ENCODE peak calls at places on chromosomes 6 and 20, in eight cellular contexts. K is ovary, E is left ventricle myocardium inferior, G is mesothelial cell of epicardium, L is AG04450, C is GM10248, R is upper lobe of right lung, I is OCI-LY7. D is an unnamed sample.

GRCh38 chr6:76992553-76992952 is 470.7 kb downstream of the HTR1B start:
- DNase-seq in K (no peak), C (no peak), G (no peak), E (no peak), R (no peak), I (no peak), L (no peak), D (no peak)

GRCh38 chr6:26305097-26305841 is 59.7 kb upstream of the BTN3A2 start:
- DNase-seq in L (no peak), R (no peak), I (peak), C (peak), E (no peak), K (peak), G (peak), D (no peak)

GRCh38 chr6:148146717-148147116 is 195.9 kb upstream of the SASH1 start:
- DNase-seq in E (no peak), K (no peak), I (peak), G (no peak), C (no peak), L (no peak), R (no peak), D (no peak)

GRCh38 chr6:105272783-105273182 is 93.0 kb upstream of the POPDC3 start:
- DNase-seq in E (no peak), R (peak), C (no peak), I (no peak), K (no peak), L (no peak), G (no peak), D (no peak)

GRCh38 chr20:1830240-1830639 is 65.0 kb upstream of the SIRPA start:
- DNase-seq in R (no peak), E (peak), C (no peak), I (no peak), G (peak), L (peak), K (peak), D (no peak)

GRCh38 chr20:7859371-7859802 is 80.9 kb downstream of the HAO1 start:
- DNase-seq in I (peak), G (no peak), E (no peak), R (no peak), C (peak), L (no peak), K (no peak), D (no peak)

GRCh38 chr6:157762636-157763035 is 60.4 kb upstream of the SNX9 start:
- DNase-seq in L (no peak), I (peak), G (no peak), E (no peak), C (no peak), K (no peak), R (no peak), D (no peak)

GRCh38 chr20:63099426-63100267 is 92.9 kb upstream of the BHLHE23 start:
- DNase-seq in I (no peak), E (peak), K (no peak), C (no peak), R (peak), G (no peak), L (no peak), D (no peak)

GRCh38 chr6:52909531-52909930 is at the start of gene GSTA3:
- DNase-seq in I (no peak), L (no peak), E (no peak), K (no peak), C (no peak), R (no peak), G (no peak), D (no peak)

GRCh38 chr6:127554435-127555006 is 22.5 kb upstream of the C6orf58 start:
- DNase-seq in G (no peak), L (no peak), I (peak), R (no peak), E (no peak), K (no peak), C (no peak), D (no peak)

GRCh38 chr20:50731055-50731929 is at the start of gene PARD6B:
- DNase-seq in R (peak), I (peak), L (peak), C (peak), K (peak), E (peak), G (peak), D (no peak)

GRCh38 chr6:152981989-152982767 is 663 bp downstream of the FBXO5 start:
- DNase-seq in L (no peak), I (peak), C (peak), E (no peak), K (peak), R (peak), G (no peak), D (no peak)

GRCh38 chr6:136038531-136038930 is 187.0 kb downstream of the PDE7B start:
- DNase-seq in I (no peak), G (no peak), R (no peak), K (no peak), L (no peak), E (no peak), C (no peak), D (no peak)

GRCh38 chr6:130913119-130913518 is 85.9 kb downstream of the SMLR1 start:
- DNase-seq in C (peak), I (no peak), G (no peak), L (no peak), R (no peak), K (no peak), E (no peak), D (no peak)

GRCh38 chr6:111573892-111574800 is 31.5 kb downstream of the TRAF3IP2 start:
- DNase-seq in E (no peak), I (no peak), K (no peak), L (peak), G (no peak), C (no peak), R (no peak), D (no peak)

DNA sequence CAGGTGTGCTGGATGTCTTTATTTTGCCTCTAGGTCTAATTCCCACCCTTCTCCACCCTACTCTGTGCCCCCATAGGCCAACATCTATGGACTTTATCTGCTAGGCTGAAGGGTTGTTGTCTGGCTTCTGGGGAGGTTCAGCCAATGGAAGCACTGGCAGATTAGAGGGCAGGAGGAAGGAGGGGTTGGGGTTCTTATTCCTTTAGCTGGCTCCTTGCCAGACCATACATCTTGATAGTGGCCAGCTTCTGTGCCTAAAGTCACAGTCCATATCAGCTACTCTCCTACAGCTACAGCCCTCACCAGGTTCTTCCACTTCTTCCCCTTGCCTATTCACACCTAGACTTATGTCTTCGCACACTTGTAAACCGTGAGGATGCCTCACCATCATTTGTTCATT is 41.1 kb downstream of the ROS1 start:
- DNase-seq in L (no peak), I (no peak), K (no peak), E (no peak), G (no peak), R (no peak), C (no peak), D (no peak)
- TF ChIP-seq CTCF in L (no peak), I (no peak), K (no peak), E (no peak), G (no peak), R (no peak), C (no peak), D (no peak)

GRCh38 chr6:44246663-44247337 is at the start of gene HSP90AB1:
- DNase-seq in G (peak), I (peak), L (peak), K (peak), C (peak), R (peak), E (peak), D (peak)

GRCh38 chr6:44247338-44248302 is 719 bp downstream of the HSP90AB1 start:
- DNase-seq in R (peak), K (peak), C (no peak), G (peak), I (peak), E (peak), L (no peak), D (no peak)

GRCh38 chr6:44245391-44245911 is 1.4 kb upstream of the HSP90AB1 start:
- DNase-seq in G (no peak), K (no peak), R (no peak), L (no peak), I (no peak), C (no peak), E (no peak), D (no peak)

GRCh38 chr6:44248579-44248978 is 1.7 kb downstream of the HSP90AB1 start:
- DNase-seq in L (no peak), C (no peak), G (no peak), R (no peak), K (no peak), E (no peak), I (no peak), D (no peak)

GRCh38 chr6:44245912-44246662 is 814 bp upstream of the HSP90AB1 start:
- DNase-seq in L (peak), R (peak), G (peak), I (peak), E (peak), K (peak), C (peak), D (no peak)
- TF ChIP-seq CTCF in L (no peak), R (peak), G (no peak), I (peak), E (peak), K (peak), C (peak), D (peak)

GRCh38 chr6:50380409-50381105 is 330.8 kb upstream of the DEFB112 start:
- DNase-seq in K (no peak), G (no peak), C (no peak), E (no peak), L (no peak), I (no peak), R (no peak), D (no peak)

DNA sequence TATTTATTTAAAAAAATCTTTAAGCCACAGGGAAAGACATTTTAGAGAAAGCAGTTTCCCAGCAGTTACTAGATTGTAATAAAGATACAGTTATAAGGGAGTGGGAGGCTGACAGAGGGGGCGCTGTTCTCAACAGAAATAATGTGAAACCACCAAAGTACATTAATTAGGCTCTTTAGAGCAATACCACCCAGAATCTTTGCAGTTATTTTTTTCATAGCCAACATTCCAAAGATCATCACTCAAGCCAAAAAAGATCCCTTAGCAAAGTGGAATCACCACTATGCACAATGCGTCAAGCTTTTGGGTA is 331.3 kb upstream of the DEFB112 start:
- DNase-seq in R (no peak), G (no peak), K (no peak), L (no peak), E (no peak), C (no peak), I (no peak), D (no peak)
- TF ChIP-seq CTCF in R (no peak), G (no peak), K (no peak), L (peak), E (no peak), C (no peak), I (peak), D (peak)

GRCh38 chr6:100677240-100677639 is 203.9 kb downstream of the ASCC3 start:
- DNase-seq in K (no peak), L (no peak), I (no peak), R (no peak), C (no peak), G (no peak), E (no peak), D (no peak)

GRCh38 chr6:100673641-100674040 is 207.5 kb downstream of the ASCC3 start:
- DNase-seq in R (no peak), L (no peak), C (no peak), I (no peak), G (no peak), E (no peak), K (no peak), D (no peak)

DNA sequence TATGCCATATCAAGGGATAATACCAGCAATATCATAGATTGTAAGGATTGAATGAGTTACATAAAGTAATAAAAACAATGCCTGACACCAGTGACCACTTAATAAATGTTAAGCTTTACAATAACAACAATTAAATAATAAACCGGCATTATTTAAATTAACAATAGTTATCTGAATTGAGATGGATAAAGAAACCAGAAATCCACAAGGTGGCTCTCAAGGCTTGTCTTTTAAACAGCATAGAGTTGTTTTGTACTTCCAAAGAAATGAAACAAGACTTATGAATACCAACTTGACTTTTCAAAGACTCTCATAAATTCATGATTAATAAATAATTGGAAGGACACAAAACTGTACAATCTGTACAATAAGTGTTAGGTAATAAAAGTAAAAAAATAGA is 203.1 kb downstream of the ASCC3 start:
- DNase-seq in E (no peak), L (no peak), I (no peak), R (no peak), K (no peak), G (no peak), C (no peak), D (no peak)
- TF ChIP-seq CTCF in E (peak), L (peak), I (peak), R (no peak), K (no peak), G (no peak), C (no peak), D (peak)

DNA sequence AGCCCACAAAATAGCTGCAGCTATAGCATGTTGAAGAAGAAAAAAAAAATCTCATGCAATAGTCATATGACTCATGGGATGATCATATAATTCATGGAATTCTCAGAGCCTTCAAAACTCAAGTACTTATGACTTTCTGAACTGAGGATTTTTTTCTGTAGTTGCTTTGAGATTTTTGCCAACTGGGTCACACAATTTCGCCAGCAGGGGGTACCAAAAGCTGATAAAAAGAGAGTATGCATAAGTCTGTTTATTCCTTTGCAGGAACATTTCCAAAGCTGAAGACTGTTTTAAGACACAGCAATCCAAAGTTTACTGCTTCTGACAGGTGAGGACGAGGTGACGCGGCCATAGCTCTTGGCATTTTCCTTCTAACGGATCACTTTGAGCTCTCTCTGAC is 586.1 kb upstream of the CHD6 start:
- DNase-seq in E (no peak), L (no peak), G (no peak), K (no peak), R (no peak), I (no peak), C (no peak), D (no peak)
- TF ChIP-seq CTCF in E (peak), L (no peak), G (peak), K (no peak), R (peak), I (peak), C (no peak), D (peak)

GRCh38 chr6:155495011-155495768 is 39.6 kb upstream of the NOX3 start:
- DNase-seq in G (no peak), C (no peak), K (peak), L (peak), R (no peak), E (peak), I (peak), D (no peak)
- TF ChIP-seq CTCF in G (no peak), C (no peak), K (no peak), L (peak), R (peak), E (peak), I (peak), D (peak)